ENCODE peak calls at places on chromosomes 11 and 22, in four cellular contexts. I, T, H and V are unnamed samples.
A peak's percentile ranks its signal among the peaks of the same experiment; 100 is the strongest.

GRCh38 chr11:68140496-68141246 is 19.5 kb upstream of the CHKA start:
- DNase-seq in I (peak; percentile 57), T (no peak), H (no peak), V (no peak)

GRCh38 chr11:62664405-62665074 is 470 bp downstream of the C11orf98 start:
- DNase-seq in T (peak; percentile 74), H (peak; percentile 64), I (peak; percentile 79), V (no peak)

GRCh38 chr11:66891849-66892660 is 35.2 kb downstream of the LRFN4 start:
- DNase-seq in I (peak; percentile 32), T (peak; percentile 59), H (peak; percentile 88), V (no peak)

GRCh38 chr11:58926251-58926650 is 13.0 kb upstream of the GLYATL1 start:
- DNase-seq in H (peak; percentile 70), T (no peak), I (no peak), V (no peak)

GRCh38 chr11:132318421-132319157 is 948.2 kb downstream of the NTM start:
- DNase-seq in I (no peak), T (no peak), H (no peak), V (no peak)

GRCh38 chr11:40241524-40242037 is 1217.9 kb downstream of the LRRC4C start:
- DNase-seq in T (no peak), H (no peak), I (no peak), V (no peak)

GRCh38 chr11:101185985-101186384 is 56.4 kb upstream of the PGR start:
- DNase-seq in I (no peak), T (no peak), H (no peak), V (no peak)

GRCh38 chr11:134939905-134940304 is 527.9 kb upstream of the B3GAT1 start:
- DNase-seq in T (no peak), I (no peak), H (peak; percentile 43), V (no peak)

GRCh38 chr11:57647960-57648776 is 1.5 kb downstream of the YPEL4 start:
- DNase-seq in H (no peak), T (no peak), I (no peak), V (peak; percentile 80)

GRCh38 chr11:70191495-70192140 is 11.5 kb upstream of the FADD start:
- DNase-seq in H (peak; percentile 52), T (peak; percentile 79), I (peak; percentile 73), V (peak; percentile 87)

GRCh38 chr11:65558785-65559509 is 788 bp upstream of the LTBP3 start:
- DNase-seq in I (peak; percentile 75), T (no peak), H (no peak), V (no peak)

GRCh38 chr22:20904008-20904979 is 12.9 kb upstream of the CRKL start:
- DNase-seq in H (peak; percentile 67), I (no peak), T (no peak), V (no peak)

GRCh38 chr11:47111318-47111804 is 65.3 kb downstream of the ARFGAP2 start:
- DNase-seq in H (no peak), I (no peak), T (no peak), V (no peak)

GRCh38 chr11:109794501-109794900 is 298.7 kb upstream of the ZC3H12C start:
- DNase-seq in T (no peak), I (no peak), H (no peak), V (no peak)

GRCh38 chr22:36253523-36254490 is 874 bp downstream of the APOL1 start:
- DNase-seq in I (no peak), H (no peak), T (peak; percentile 58), V (no peak)

GRCh38 chr22:49672013-49672516 is 155.6 kb downstream of the BRD1 start:
- DNase-seq in T (no peak), I (no peak), H (no peak), V (no peak)

GRCh38 chr11:119907934-119908760 is 179.1 kb upstream of the NECTIN1 start:
- DNase-seq in H (no peak), I (peak; percentile 59), T (peak; percentile 32), V (no peak)

GRCh38 chr11:65612691-65613090 is 1.3 kb downstream of the MAP3K11 start:
- DNase-seq in H (no peak), I (no peak), T (no peak), V (no peak)

GRCh38 chr11:36266767-36267166 is 22.5 kb downstream of the COMMD9 start:
- DNase-seq in I (no peak), H (no peak), T (no peak), V (no peak)

GRCh38 chr22:29907753-29908515 is 25.0 kb downstream of the MTMR3 start:
- DNase-seq in I (peak; percentile 79), H (peak; percentile 75), T (peak; percentile 86), V (peak; percentile 76)

GRCh38 chr11:119323532-119324033 is 6.7 kb upstream of the MCAM start:
- DNase-seq in I (no peak), T (peak; percentile 84), H (peak; percentile 46), V (no peak)

GRCh38 chr22:42243802-42244060 is 26.7 kb downstream of the TCF20 start:
- DNase-seq in H (no peak), I (no peak), T (no peak), V (no peak)

GRCh38 chr22:42249831-42250230 is 20.6 kb downstream of the TCF20 start:
- DNase-seq in T (no peak), I (no peak), H (no peak), V (no peak)

GRCh38 chr22:42247596-42247995 is 22.9 kb downstream of the TCF20 start:
- DNase-seq in T (no peak), I (no peak), H (no peak), V (no peak)
- H3K4me3 ChIP-seq in T (no peak overlapping the region), I (no peak overlapping the region), H (no peak overlapping the region), V (no peak overlapping the region)

GRCh38 chr22:23180301-23180892 is at the start of gene BCR:
- DNase-seq in H (no peak), I (peak; percentile 78), T (peak; percentile 82), V (peak; percentile 90)
- H3K4me1 ChIP-seq in H (peaks cover 75% of the 10 kb centered on the region), I (peaks cover 39% of the 10 kb centered on the region), T (peaks cover 53% of the 10 kb centered on the region), V (peaks cover 45% of the 10 kb centered on the region)

GRCh38 chr22:32836286-32836859 is 34.9 kb downstream of the TIMP3 start:
- DNase-seq in I (no peak), T (no peak), H (peak; percentile 11), V (no peak)
- TF ChIP-seq CTCF in I (peak; percentile 27), T (peak; percentile 56), H (no peak), V (peak; percentile 59)

DNA sequence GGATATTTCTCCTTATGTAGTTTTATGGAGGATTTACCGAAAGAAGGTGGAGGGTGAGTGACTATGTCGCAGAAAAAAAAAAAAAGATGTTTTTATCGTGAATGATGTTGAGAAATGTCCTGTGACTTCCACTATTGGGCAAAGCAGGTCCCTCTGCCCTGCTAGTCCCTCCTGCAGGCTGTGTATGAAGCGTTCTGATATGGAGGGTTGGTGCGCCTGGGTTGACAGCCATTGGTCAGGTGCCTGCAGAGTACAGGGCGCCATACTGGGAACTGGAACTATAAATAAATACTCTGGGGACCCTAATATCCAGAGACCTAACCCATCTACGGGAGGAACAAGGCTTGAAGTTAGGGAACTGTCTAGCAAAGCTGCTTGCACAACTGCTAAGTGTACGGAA is 1.5 kb downstream of the IL17RA start:
- DNase-seq in I (no peak), T (no peak), H (no peak), V (peak; percentile 60)
- H3K4me3 ChIP-seq in I (no peak overlapping the region), T (no peak overlapping the region), H (no peak overlapping the region), V (peak overlapping the region; percentile 97)

GRCh38 chr11:1043563-1044096 is 7.1 kb upstream of the MUC6 start:
- DNase-seq in T (no peak), H (no peak), I (peak; percentile 39), V (peak; percentile 57)

GRCh38 chr11:1041936-1042608 is 5.6 kb upstream of the MUC6 start:
- DNase-seq in T (peak; percentile 53), H (peak; percentile 35), I (peak; percentile 56), V (peak; percentile 70)

GRCh38 chr11:1044160-1044559 is 7.6 kb upstream of the MUC6 start:
- DNase-seq in T (no peak), H (no peak), I (no peak), V (no peak)

GRCh38 chr11:1041471-1041870 is 5.0 kb upstream of the MUC6 start:
- DNase-seq in I (peak; percentile 34), T (no peak), H (no peak), V (peak; percentile 62)

GRCh38 chr11:1042626-1043562 is 6.4 kb upstream of the MUC6 start:
- DNase-seq in I (peak; percentile 43), H (no peak), T (no peak), V (peak; percentile 55)
- H3K4me1 ChIP-seq in I (peaks cover 5% of the 10 kb centered on the region), H (peaks cover 9% of the 10 kb centered on the region), T (peaks cover 5% of the 10 kb centered on the region), V (no peaks in the 10 kb centered on the region)